ENCODE peak calls at places on chromosomes 1 and 21, in five cellular contexts. V is neural progenitor cell, E is IMR-90, X is endodermal cell, L is mammary epithelial cell. Y is an unnamed sample.

GRCh38 chr1:241411056-241411775 is 54.2 kb upstream of the RGS7 start:
- DNase-seq in V (no peak), E (peak; percentile 52), X (no peak), L (no peak), Y (no peak)

GRCh38 chr1:15680131-15680530 is 4.0 kb upstream of the PLEKHM2 start:
- DNase-seq in V (no peak), E (peak; percentile 78), X (no peak), L (peak; percentile 57), Y (no peak)

GRCh38 chr1:39540504-39541031 is 36.0 kb downstream of the PABPC4 start:
- DNase-seq in V (no peak), E (peak; percentile 77), X (no peak), L (no peak), Y (peak; percentile 83)

GRCh38 chr1:12053752-12054548 is 9.2 kb upstream of the TNFRSF8 start:
- DNase-seq in V (no peak), E (peak; percentile 25), X (no peak), L (peak; percentile 25), Y (no peak)

GRCh38 chr1:109513110-109513702 is 3.7 kb upstream of the AMIGO1 start:
- DNase-seq in V (no peak), E (no peak), X (no peak), L (no peak), Y (no peak)

GRCh38 chr1:52532247-52532646 is 20.6 kb downstream of the TUT4 start:
- DNase-seq in V (no peak), E (no peak), X (no peak), L (no peak), Y (no peak)

GRCh38 chr21:16488042-16488441 is 758.3 kb downstream of the USP25 start:
- DNase-seq in V (no peak), E (no peak), X (no peak), L (no peak), Y (no peak)

GRCh38 chr1:200296091-200296661 is 113.7 kb downstream of the ZNF281 start:
- DNase-seq in V (no peak), E (no peak), X (no peak), L (no peak), Y (no peak)

GRCh38 chr1:93746423-93746822 is 64.8 kb upstream of the BCAR3 start:
- DNase-seq in V (no peak), E (no peak), X (no peak), L (no peak), Y (no peak)

GRCh38 chr1:227887697-227888403 is 59.9 kb downstream of the WNT9A start:
- DNase-seq in V (peak; percentile 44), E (no peak), X (peak; percentile 76), L (no peak), Y (peak; percentile 86)

GRCh38 chr21:34534522-34534921 is 22.5 kb upstream of the KCNE1 start:
- DNase-seq in V (no peak), E (no peak), X (no peak), L (no peak), Y (no peak)

GRCh38 chr1:64240209-64240608 is 36.8 kb downstream of the UBE2U start:
- DNase-seq in V (no peak), E (peak; percentile 49), X (no peak), L (no peak), Y (no peak)

GRCh38 chr1:85849660-85850059 is 141.4 kb upstream of the ZNHIT6 start:
- DNase-seq in V (no peak), E (no peak), X (no peak), L (no peak), Y (no peak)

GRCh38 chr1:246609632-246610031 is 43.4 kb downstream of the CNST start:
- DNase-seq in V (no peak), E (no peak), X (no peak), L (no peak), Y (no peak)

GRCh38 chr1:6627031-6627430 is 2.4 kb downstream of the THAP3 start:
- DNase-seq in V (no peak), E (no peak), X (no peak), L (no peak), Y (no peak)

GRCh38 chr1:76053021-76053420 is 21.5 kb upstream of the ST6GALNAC3 start:
- DNase-seq in V (peak; percentile 37), E (no peak), X (peak; percentile 82), L (no peak), Y (no peak)

GRCh38 chr1:181262069-181262468 is 173.6 kb downstream of the IER5 start:
- DNase-seq in V (no peak), E (no peak), X (no peak), L (no peak), Y (no peak)

GRCh38 chr21:41864311-41865001 is 14.7 kb downstream of the PRDM15 start:
- DNase-seq in V (no peak), E (no peak), X (peak; percentile 28), L (no peak), Y (no peak)

GRCh38 chr1:47205918-47206317 is 16.1 kb upstream of the PDZK1IP1 start:
- DNase-seq in V (no peak), E (no peak), X (peak; percentile 20), L (no peak), Y (no peak)

GRCh38 chr1:31568895-31569655 is 7.2 kb upstream of the TINAGL1 start:
- DNase-seq in V (no peak), E (no peak), X (peak; percentile 47), L (no peak), Y (peak; percentile 65)

GRCh38 chr1:220748091-220748934 is at the start of gene MTARC2:
- DNase-seq in V (peak; percentile 70), E (peak; percentile 49), X (peak; percentile 94), L (peak; percentile 62), Y (peak; percentile 92)

GRCh38 chr1:86858524-86859261 is 55.2 kb downstream of the SELENOF start:
- DNase-seq in V (no peak), E (no peak), X (no peak), L (no peak), Y (no peak)

GRCh38 chr1:88877382-88877825 is 14.0 kb downstream of the GTF2B start:
- DNase-seq in V (peak; percentile 41), E (peak; percentile 61), X (peak; percentile 45), L (peak; percentile 53), Y (no peak)

GRCh38 chr1:19013826-19014548 is 57.5 kb upstream of the IFFO2 start:
- DNase-seq in V (no peak), E (no peak), X (peak; percentile 32), L (no peak), Y (no peak)

GRCh38 chr1:27124405-27124804 is 30.5 kb downstream of the SLC9A1 start:
- DNase-seq in V (peak; percentile 47), E (no peak), X (no peak), L (no peak), Y (no peak)

GRCh38 chr1:235714205-235714897 is 64.8 kb upstream of the GNG4 start:
- DNase-seq in V (no peak), E (no peak), X (no peak), L (no peak), Y (no peak)

GRCh38 chr1:115469703-115470476 is 131.8 kb upstream of the NGF start:
- DNase-seq in V (peak; percentile 66), E (peak; percentile 55), X (peak; percentile 95), L (peak; percentile 74), Y (no peak)

GRCh38 chr1:161311595-161312181 is 1.9 kb upstream of the MPZ start:
- DNase-seq in V (no peak), E (no peak), X (no peak), L (no peak), Y (peak; percentile 79)

GRCh38 chr1:174258148-174258550 is 98.8 kb downstream of the RABGAP1L start:
- DNase-seq in V (peak; percentile 62), E (peak; percentile 50), X (peak; percentile 69), L (peak; percentile 17), Y (no peak)

GRCh38 chr1:40313958-40314720 is 2.9 kb downstream of the COL9A2 start:
- DNase-seq in V (peak; percentile 9), E (no peak), X (no peak), L (no peak), Y (no peak)

GRCh38 chr21:25806053-25806452 is 71.3 kb downstream of the GABPA start:
- DNase-seq in V (no peak), E (no peak), X (no peak), L (peak; percentile 42), Y (no peak)

GRCh38 chr21:25801217-25802015 is 66.6 kb downstream of the GABPA start:
- DNase-seq in V (peak; percentile 93), E (peak; percentile 76), X (peak; percentile 97), L (peak; percentile 59), Y (peak; percentile 86)
- TF ChIP-seq CTCF in V (peak; percentile 100), E (peak; percentile 98), X (peak; percentile 100), L (peak; percentile 100), Y (peak; percentile 80)

DNA sequence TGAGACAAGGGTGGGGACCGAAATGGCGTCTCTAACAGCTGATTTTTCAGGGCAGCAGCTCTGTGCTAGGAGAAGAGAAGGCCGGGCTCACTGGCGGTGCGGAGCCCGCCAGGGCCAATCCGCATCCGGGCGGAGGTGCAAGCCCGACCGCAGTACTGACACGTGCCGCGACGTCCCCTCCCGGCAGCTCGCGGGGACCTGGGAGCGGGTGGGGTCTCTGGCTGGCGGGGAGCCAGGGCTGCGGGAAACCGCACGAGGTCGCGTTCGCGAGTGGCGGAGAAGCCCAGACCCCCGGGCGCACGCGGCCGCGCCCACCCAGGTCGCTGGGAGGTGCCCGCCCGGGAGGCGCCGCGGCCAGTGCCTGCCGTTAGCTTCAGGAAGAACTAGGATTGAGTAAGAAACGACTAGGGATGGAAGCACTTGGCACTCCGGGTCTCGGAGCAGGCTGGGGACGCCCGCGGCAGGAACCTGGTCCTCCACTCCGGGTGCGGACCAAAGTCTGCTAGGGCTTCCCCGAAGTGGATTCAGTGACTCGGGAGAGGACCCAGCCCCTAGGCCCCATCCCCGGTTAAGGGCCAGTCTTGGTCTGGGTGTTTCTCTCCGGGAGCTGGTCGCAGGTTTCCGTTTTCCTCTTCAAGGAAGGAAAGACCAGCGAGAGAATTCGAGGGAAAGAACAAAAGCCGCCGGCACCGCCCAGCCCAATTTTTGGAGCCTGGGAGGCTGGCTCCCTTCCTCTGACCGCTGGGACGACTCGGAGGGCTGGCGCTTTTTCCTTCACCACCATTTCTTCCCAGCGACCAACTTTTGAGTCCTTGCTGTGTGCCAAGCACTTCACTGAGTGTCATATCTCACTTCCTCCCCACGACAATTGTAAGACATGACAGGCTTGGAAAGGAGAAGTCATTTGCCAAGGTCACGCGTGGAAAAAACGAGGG is 16.7 kb upstream of the STMN1 start:
- DNase-seq in V (peak; percentile 70), E (no peak), X (peak; percentile 86), L (no peak), Y (peak; percentile 86)
- H3K4me3 ChIP-seq in V (peak overlapping the region; percentile 64), E (peak overlapping the region; percentile 36), X (peak overlapping the region; percentile 79), L (peak overlapping the region; percentile 30), Y (peak overlapping the region; percentile 70)

GRCh38 chr21:28459193-28459592 is 533.5 kb downstream of the LTN1 start:
- DNase-seq in V (no peak), E (no peak), X (no peak), L (no peak), Y (no peak)

GRCh38 chr21:28454978-28455600 is 537.6 kb downstream of the LTN1 start:
- DNase-seq in V (no peak), E (peak; percentile 44), X (no peak), L (no peak), Y (no peak)
- H3K9ac ChIP-seq in V (no peak overlapping the region), E (no peak overlapping the region), X (no peak overlapping the region), L (no peak overlapping the region), Y (no peak overlapping the region)

DNA sequence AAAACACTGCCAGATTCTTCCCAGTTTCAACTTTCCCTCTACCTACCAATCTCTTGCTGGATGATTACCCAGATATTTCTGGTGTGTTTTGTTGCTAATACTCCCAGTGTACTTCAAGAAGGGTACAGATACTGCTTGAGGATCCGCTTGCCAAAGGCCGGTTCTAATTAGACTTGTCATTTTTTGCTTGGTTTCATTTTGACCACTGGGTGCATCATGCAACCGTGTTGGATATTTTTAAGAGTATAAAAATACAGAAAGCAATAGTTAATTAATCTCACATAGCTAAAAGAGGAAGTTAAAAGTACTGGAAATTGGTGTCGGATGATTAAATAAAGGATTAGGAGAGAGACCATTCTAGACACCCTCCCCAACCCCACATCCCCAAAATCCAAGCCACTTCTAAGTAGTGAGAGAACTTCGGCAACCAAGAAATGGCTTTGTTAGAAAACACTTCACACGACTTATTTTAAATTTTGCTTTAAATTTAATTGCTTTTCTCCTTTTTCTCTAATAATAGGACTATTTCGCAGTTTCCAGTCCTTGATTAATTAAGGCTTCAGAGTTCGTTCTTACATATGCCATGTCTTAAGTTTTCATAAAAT is 2.5 kb upstream of the CDKN2C start:
- DNase-seq in V (no peak), E (no peak), X (no peak), L (peak; percentile 19), Y (no peak)
- TF ChIP-seq CTCF in V (no peak), E (no peak), X (no peak), L (no peak), Y (no peak)

Y was measured in kidney.